ENCODE peak calls at places on chromosomes 7 and 10, in four cellular contexts. One of them, this sample, is unnamed.

GRCh38 chr10:421170-421569 is 268.3 kb downstream of the DIP2C start:
- DNase-seq in mesendoderm: no peak
- DNase-seq in mesenchymal stem cell: no peak
- DNase-seq in neuronal stem cell: no peak
- DNase-seq in this sample: no peak

GRCh38 chr7:5139998-5140397 is 50.0 kb upstream of the WIPI2 start:
- DNase-seq in mesendoderm: peak
- DNase-seq in mesenchymal stem cell: peak
- DNase-seq in neuronal stem cell: peak
- DNase-seq in this sample: peak

GRCh38 chr7:3191545-3191944 is 109.5 kb upstream of the SDK1 start:
- DNase-seq in mesendoderm: no peak
- DNase-seq in mesenchymal stem cell: no peak
- DNase-seq in neuronal stem cell: no peak
- DNase-seq in this sample: no peak

GRCh38 chr7:44534501-44534900 is 6.6 kb downstream of the NPC1L1 start:
- DNase-seq in mesendoderm: peak
- DNase-seq in mesenchymal stem cell: peak
- DNase-seq in neuronal stem cell: peak
- DNase-seq in this sample: peak

GRCh38 chr10:95457319-95457886 is 103.8 kb downstream of the SORBS1 start:
- DNase-seq in mesendoderm: no peak
- DNase-seq in mesenchymal stem cell: no peak
- DNase-seq in neuronal stem cell: no peak
- DNase-seq in this sample: no peak

GRCh38 chr7:43803865-43804264 is 45.4 kb downstream of the BLVRA start:
- DNase-seq in mesendoderm: peak
- DNase-seq in mesenchymal stem cell: no peak
- DNase-seq in neuronal stem cell: no peak
- DNase-seq in this sample: no peak

GRCh38 chr7:155224116-155224811 is 73.4 kb upstream of the INSIG1 start:
- DNase-seq in mesendoderm: no peak
- DNase-seq in mesenchymal stem cell: no peak
- DNase-seq in neuronal stem cell: no peak
- DNase-seq in this sample: no peak

GRCh38 chr10:6068006-6068405 is 5.8 kb upstream of the IL2RA start:
- DNase-seq in mesendoderm: no peak
- DNase-seq in mesenchymal stem cell: no peak
- DNase-seq in neuronal stem cell: no peak
- DNase-seq in this sample: no peak

GRCh38 chr10:100014129-100014762 is 4.5 kb upstream of the DNMBP start:
- DNase-seq in mesendoderm: no peak
- DNase-seq in mesenchymal stem cell: no peak
- DNase-seq in neuronal stem cell: no peak
- DNase-seq in this sample: no peak

GRCh38 chr10:133324198-133324792 is 12.4 kb downstream of the CALY start:
- DNase-seq in mesendoderm: peak
- DNase-seq in mesenchymal stem cell: peak
- DNase-seq in neuronal stem cell: no peak
- DNase-seq in this sample: peak

GRCh38 chr10:125343118-125343752 is 182.9 kb upstream of the CTBP2 start:
- DNase-seq in mesendoderm: peak
- DNase-seq in mesenchymal stem cell: peak
- DNase-seq in neuronal stem cell: peak
- DNase-seq in this sample: no peak

GRCh38 chr10:94279835-94280709 is 82.7 kb downstream of the NOC3L start:
- DNase-seq in mesendoderm: peak
- DNase-seq in mesenchymal stem cell: peak
- DNase-seq in neuronal stem cell: peak
- DNase-seq in this sample: peak

GRCh38 chr10:24097771-24098207 is 111.1 kb upstream of the KIAA1217 start:
- DNase-seq in mesendoderm: peak
- DNase-seq in mesenchymal stem cell: no peak
- DNase-seq in neuronal stem cell: no peak
- DNase-seq in this sample: peak

GRCh38 chr10:16965740-16966447 is 148.7 kb upstream of the RSU1 start:
- DNase-seq in mesendoderm: peak
- DNase-seq in mesenchymal stem cell: peak
- DNase-seq in neuronal stem cell: no peak
- DNase-seq in this sample: peak
- H2BK15ac ChIP-seq in mesendoderm: no peak
- H2BK15ac ChIP-seq in mesenchymal stem cell: no peak
- H2BK15ac ChIP-seq in neuronal stem cell: no peak
- H2BK15ac ChIP-seq in this sample: no peak

GRCh38 chr10:121291376-121291775 is 306.9 kb downstream of the FGFR2 start:
- DNase-seq in mesendoderm: no peak
- DNase-seq in mesenchymal stem cell: no peak
- DNase-seq in neuronal stem cell: no peak
- DNase-seq in this sample: no peak
- H2BK5ac ChIP-seq in mesendoderm: no peak
- H2BK5ac ChIP-seq in mesenchymal stem cell: no peak
- H2BK5ac ChIP-seq in neuronal stem cell: no peak
- H2BK5ac ChIP-seq in this sample: no peak

GRCh38 chr7:107564553-107565298 is 955 bp downstream of the DUS4L start:
- DNase-seq in mesendoderm: peak
- DNase-seq in mesenchymal stem cell: peak
- DNase-seq in neuronal stem cell: no peak
- DNase-seq in this sample: no peak

GRCh38 chr7:107560898-107561516 is 2.7 kb downstream of the COG5 start:
- DNase-seq in mesendoderm: no peak
- DNase-seq in mesenchymal stem cell: no peak
- DNase-seq in neuronal stem cell: no peak
- DNase-seq in this sample: no peak

GRCh38 chr7:107559864-107560263 is 3.9 kb downstream of the COG5 start:
- DNase-seq in mesendoderm: peak
- DNase-seq in mesenchymal stem cell: peak
- DNase-seq in neuronal stem cell: no peak
- DNase-seq in this sample: no peak

GRCh38 chr7:107563072-107563760 is 504 bp downstream of the COG5 start:
- DNase-seq in mesendoderm: no peak
- DNase-seq in mesenchymal stem cell: no peak
- DNase-seq in neuronal stem cell: no peak
- DNase-seq in this sample: no peak

GRCh38 chr7:107563761-107564552 is at the start of the genes COG5 and DUS4L:
- DNase-seq in mesendoderm: peak
- DNase-seq in mesenchymal stem cell: peak
- DNase-seq in neuronal stem cell: peak
- DNase-seq in this sample: peak
- H2BK15ac ChIP-seq in mesendoderm: no peak
- H2BK15ac ChIP-seq in mesenchymal stem cell: peak
- H2BK15ac ChIP-seq in neuronal stem cell: no peak
- H2BK15ac ChIP-seq in this sample: no peak

DNA sequence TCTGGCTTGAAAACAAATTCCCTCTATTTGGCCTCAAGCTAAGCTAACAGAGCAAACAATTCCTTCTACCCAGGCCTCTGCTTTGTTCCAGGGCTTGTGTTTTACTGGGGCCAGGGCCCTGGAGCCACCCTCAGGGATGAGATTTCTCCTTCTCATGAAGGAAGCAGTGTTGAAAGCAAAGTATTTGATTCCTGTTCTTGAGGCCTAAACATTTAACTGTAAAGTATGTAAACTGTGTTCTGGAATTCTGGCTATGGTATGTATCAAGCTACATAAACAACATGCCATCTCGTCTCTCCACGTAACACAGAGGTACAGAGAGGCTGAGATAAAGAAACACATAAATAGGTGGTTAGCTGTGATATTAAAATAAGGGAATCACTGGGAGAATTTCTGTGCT is 81.8 kb downstream of the HERPUD2 start:
- DNase-seq in mesendoderm: no peak
- DNase-seq in mesenchymal stem cell: peak
- DNase-seq in neuronal stem cell: no peak
- DNase-seq in this sample: no peak
- H2BK5ac ChIP-seq in mesendoderm: no peak
- H2BK5ac ChIP-seq in mesenchymal stem cell: no peak
- H2BK5ac ChIP-seq in neuronal stem cell: no peak
- H2BK5ac ChIP-seq in this sample: no peak

GRCh38 chr10:29805134-29805691 is 170.4 kb upstream of the SVIL start:
- DNase-seq in mesendoderm: no peak
- DNase-seq in mesenchymal stem cell: no peak
- DNase-seq in neuronal stem cell: no peak
- DNase-seq in this sample: no peak

GRCh38 chr10:29804025-29804852 is 169.5 kb upstream of the SVIL start:
- DNase-seq in mesendoderm: no peak
- DNase-seq in mesenchymal stem cell: peak
- DNase-seq in neuronal stem cell: no peak
- DNase-seq in this sample: no peak

GRCh38 chr10:29810816-29811215 is 176.0 kb upstream of the SVIL start:
- DNase-seq in mesendoderm: no peak
- DNase-seq in mesenchymal stem cell: no peak
- DNase-seq in neuronal stem cell: no peak
- DNase-seq in this sample: no peak

GRCh38 chr10:29806350-29806788 is 171.6 kb upstream of the SVIL start:
- DNase-seq in mesendoderm: no peak
- DNase-seq in mesenchymal stem cell: peak
- DNase-seq in neuronal stem cell: no peak
- DNase-seq in this sample: no peak

GRCh38 chr10:29807407-29807806 is 172.6 kb upstream of the SVIL start:
- DNase-seq in mesendoderm: no peak
- DNase-seq in mesenchymal stem cell: peak
- DNase-seq in neuronal stem cell: no peak
- DNase-seq in this sample: no peak
- H2BK15ac ChIP-seq in mesendoderm: no peak
- H2BK15ac ChIP-seq in mesenchymal stem cell: no peak
- H2BK15ac ChIP-seq in neuronal stem cell: no peak
- H2BK15ac ChIP-seq in this sample: no peak

GRCh38 chr10:79394631-79395030 is 47.4 kb downstream of the PPIF start:
- DNase-seq in mesendoderm: no peak
- DNase-seq in mesenchymal stem cell: no peak
- DNase-seq in neuronal stem cell: no peak
- DNase-seq in this sample: no peak
- H2BK5ac ChIP-seq in mesendoderm: no peak
- H2BK5ac ChIP-seq in mesenchymal stem cell: no peak
- H2BK5ac ChIP-seq in neuronal stem cell: no peak
- H2BK5ac ChIP-seq in this sample: no peak

GRCh38 chr7:138799336-138799965 is 1.5 kb upstream of the ATP6V0A4 start:
- DNase-seq in mesendoderm: no peak
- DNase-seq in mesenchymal stem cell: no peak
- DNase-seq in neuronal stem cell: no peak
- DNase-seq in this sample: no peak

GRCh38 chr7:138801256-138801655 is 3.3 kb upstream of the ATP6V0A4 start:
- DNase-seq in mesendoderm: no peak
- DNase-seq in mesenchymal stem cell: no peak
- DNase-seq in neuronal stem cell: no peak
- DNase-seq in this sample: no peak

GRCh38 chr7:138798836-138799235 is 840 bp upstream of the ATP6V0A4 start:
- DNase-seq in mesendoderm: no peak
- DNase-seq in mesenchymal stem cell: no peak
- DNase-seq in neuronal stem cell: no peak
- DNase-seq in this sample: no peak

GRCh38 chr7:138796038-138796580 is 1.7 kb upstream of the TMEM213 start:
- DNase-seq in mesendoderm: no peak
- DNase-seq in mesenchymal stem cell: no peak
- DNase-seq in neuronal stem cell: no peak
- DNase-seq in this sample: no peak

GRCh38 chr7:138797715-138798320 is at the start of the genes ATP6V0A4 and TMEM213:
- DNase-seq in mesendoderm: peak
- DNase-seq in mesenchymal stem cell: no peak
- DNase-seq in neuronal stem cell: no peak
- DNase-seq in this sample: peak
- H2BK15ac ChIP-seq in mesendoderm: no peak
- H2BK15ac ChIP-seq in mesenchymal stem cell: no peak
- H2BK15ac ChIP-seq in neuronal stem cell: no peak
- H2BK15ac ChIP-seq in this sample: no peak

This sample was measured in H9.